ENCODE peak calls at places on chromosome X, in nine cellular contexts. R is uterus, U is HepG2, B is IMR-90, D is heart left ventricle, Q is thyroid gland, O is suprapubic skin, F is esophagus squamous epithelium, J is spleen. S is an unnamed sample.

GRCh38 chrX:22159071-22159470 is 113.6 kb upstream of the CBLL2 start:
- DNase-seq in B (peak; percentile 29), R (no peak), D (no peak), U (no peak), Q (no peak), J (no peak), F (no peak), O (no peak), S (no peak)

GRCh38 chrX:19739683-19740082 is 147.7 kb downstream of the SH3KBP1 start:
- DNase-seq in O (peak; percentile 63), J (peak; percentile 81), R (peak; percentile 33), D (peak; percentile 46), U (peak; percentile 20), B (peak; percentile 73), Q (peak; percentile 42), F (no peak), S (peak; percentile 49)

GRCh38 chrX:19344207-19344534 is 444 bp downstream of the PDHA1 start:
- DNase-seq in Q (no peak), F (no peak), R (no peak), J (no peak), U (no peak), O (no peak), B (no peak), D (no peak), S (no peak)

GRCh38 chrX:119145241-119145653 is 17.6 kb upstream of the KIAA1210 start:
- DNase-seq in D (no peak), R (no peak), O (no peak), Q (no peak), B (no peak), J (no peak), U (no peak), F (no peak), S (peak; percentile 55)

GRCh38 chrX:131288738-131289511 is at the start of gene IGSF1:
- DNase-seq in Q (peak; percentile 73), B (no peak), O (no peak), R (peak; percentile 46), D (peak; percentile 20), U (peak; percentile 17), J (no peak), F (no peak), S (peak; percentile 57)

GRCh38 chrX:135384161-135384836 is 37.4 kb upstream of the SMIM10L2A start:
- DNase-seq in F (no peak), Q (no peak), R (no peak), D (no peak), J (no peak), U (no peak), O (no peak), B (no peak), S (no peak)

GRCh38 chrX:140563893-140564292 is 59.0 kb upstream of the SOX3 start:
- DNase-seq in Q (no peak), B (no peak), O (no peak), U (no peak), D (no peak), R (no peak), F (no peak), J (no peak), S (no peak)

GRCh38 chrX:153537526-153538295 is 20.3 kb downstream of the ATP2B3 start:
- DNase-seq in R (no peak), U (no peak), Q (no peak), F (no peak), B (no peak), D (no peak), O (no peak), J (no peak), S (no peak)

GRCh38 chrX:24231169-24231568 is 81.6 kb downstream of the ZFX start:
- DNase-seq in J (no peak), U (no peak), F (no peak), D (peak; percentile 17), R (peak; percentile 34), B (peak; percentile 93), O (no peak), Q (no peak), S (no peak)

GRCh38 chrX:22383988-22384387 is 111.3 kb downstream of the CBLL2 start:
- DNase-seq in B (no peak), Q (no peak), F (no peak), U (no peak), O (no peak), R (no peak), J (no peak), D (no peak), S (no peak)

GRCh38 chrX:73478961-73479360 is 32.1 kb downstream of the CDX4 start:
- DNase-seq in R (no peak), B (no peak), J (no peak), F (no peak), U (peak; percentile 4), O (no peak), D (no peak), Q (no peak), S (no peak)

GRCh38 chrX:18377802-18378201 is 23.3 kb upstream of the SCML2 start:
- DNase-seq in U (peak; percentile 11), Q (peak; percentile 27), J (no peak), O (no peak), D (no peak), F (no peak), B (peak; percentile 8), R (no peak), S (no peak)

GRCh38 chrX:72573158-72573511 is 492 bp upstream of the HDAC8 start:
- DNase-seq in U (no peak), O (no peak), B (no peak), F (no peak), R (no peak), D (no peak), Q (no peak), J (no peak), S (no peak)

GRCh38 chrX:37786666-37787337 is 6.9 kb downstream of the CYBB start:
- DNase-seq in O (no peak), F (no peak), D (no peak), Q (no peak), U (no peak), B (no peak), R (no peak), J (no peak), S (no peak)

GRCh38 chrX:6407541-6407940 is 127.4 kb downstream of the VCX3A start:
- DNase-seq in U (no peak), D (no peak), Q (no peak), F (no peak), R (no peak), J (no peak), B (no peak), O (no peak), S (no peak)

GRCh38 chrX:85375333-85375738 is 4.1 kb downstream of the POF1B start:
- DNase-seq in U (no peak), J (no peak), F (no peak), O (no peak), D (no peak), Q (no peak), B (no peak), R (no peak), S (no peak)
- TF ChIP-seq POLR2A in U (no peak), J (no peak), F (no peak), O (no peak), D (no peak), Q (no peak), B (no peak), R (no peak), S (no peak)

DNA sequence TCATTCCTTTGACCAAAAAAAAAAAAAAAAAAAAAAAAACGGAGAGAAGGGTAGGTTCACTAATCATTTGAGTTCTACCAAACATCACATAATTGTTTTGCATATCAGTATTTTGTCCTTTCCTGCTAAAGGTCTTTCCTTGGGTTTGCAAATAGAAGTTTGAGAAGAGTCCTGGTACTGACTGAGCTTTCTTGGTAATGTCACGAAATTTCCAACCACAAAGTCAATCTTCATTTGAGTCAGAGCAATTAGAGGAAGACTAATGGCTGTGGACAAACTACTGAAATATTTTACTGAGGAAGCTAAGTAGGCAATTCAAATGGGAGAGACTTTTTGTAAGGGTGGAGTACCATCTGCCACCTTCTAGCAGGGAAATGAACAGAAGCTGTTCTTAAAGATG is 21.7 kb upstream of the CD40LG start:
- DNase-seq in Q (no peak), R (no peak), B (no peak), O (no peak), D (no peak), U (no peak), F (no peak), J (no peak), S (no peak)
- H3K4me1 ChIP-seq in Q (no peaks in the 10 kb centered on the region), R (no peaks in the 10 kb centered on the region), B (no peaks in the 10 kb centered on the region), O (no peaks in the 10 kb centered on the region), D (no peaks in the 10 kb centered on the region), U (no peaks in the 10 kb centered on the region), F (no peaks in the 10 kb centered on the region), J (no peaks in the 10 kb centered on the region), S (no peaks in the 10 kb centered on the region)

GRCh38 chrX:41153453-41153852 is 68.2 kb downstream of the USP9X start:
- DNase-seq in F (no peak), R (no peak), B (peak; percentile 33), U (no peak), D (no peak), Q (no peak), J (no peak), O (no peak), S (no peak)
- H3K36me3 ChIP-seq in F (no peaks in the 10 kb centered on the region), R (no peaks in the 10 kb centered on the region), B (peaks cover 17% of the 10 kb centered on the region), U (peaks cover 2% of the 10 kb centered on the region), D (peaks cover 97% of the 10 kb centered on the region), Q (peaks cover 17% of the 10 kb centered on the region), J (peaks cover 7% of the 10 kb centered on the region), O (peaks cover 25% of the 10 kb centered on the region), S (no peaks in the 10 kb centered on the region)

GRCh38 chrX:155215443-155216178 is 649 bp upstream of the VBP1 start:
- DNase-seq in O (no peak), B (no peak), D (no peak), F (no peak), J (no peak), R (no peak), Q (no peak), U (no peak), S (no peak)

GRCh38 chrX:155216940-155217450 is 735 bp downstream of the VBP1 start:
- DNase-seq in U (no peak), Q (peak; percentile 1), D (no peak), F (no peak), O (no peak), R (no peak), B (peak; percentile 4), J (no peak), S (no peak)

GRCh38 chrX:155218777-155219176 is 2.5 kb downstream of the VBP1 start:
- DNase-seq in R (no peak), U (no peak), O (no peak), D (no peak), J (no peak), B (no peak), Q (no peak), F (no peak), S (no peak)

GRCh38 chrX:155213731-155214130 is 2.5 kb upstream of the VBP1 start:
- DNase-seq in F (no peak), O (no peak), B (no peak), Q (no peak), J (no peak), R (no peak), U (no peak), D (no peak), S (no peak)

DNA sequence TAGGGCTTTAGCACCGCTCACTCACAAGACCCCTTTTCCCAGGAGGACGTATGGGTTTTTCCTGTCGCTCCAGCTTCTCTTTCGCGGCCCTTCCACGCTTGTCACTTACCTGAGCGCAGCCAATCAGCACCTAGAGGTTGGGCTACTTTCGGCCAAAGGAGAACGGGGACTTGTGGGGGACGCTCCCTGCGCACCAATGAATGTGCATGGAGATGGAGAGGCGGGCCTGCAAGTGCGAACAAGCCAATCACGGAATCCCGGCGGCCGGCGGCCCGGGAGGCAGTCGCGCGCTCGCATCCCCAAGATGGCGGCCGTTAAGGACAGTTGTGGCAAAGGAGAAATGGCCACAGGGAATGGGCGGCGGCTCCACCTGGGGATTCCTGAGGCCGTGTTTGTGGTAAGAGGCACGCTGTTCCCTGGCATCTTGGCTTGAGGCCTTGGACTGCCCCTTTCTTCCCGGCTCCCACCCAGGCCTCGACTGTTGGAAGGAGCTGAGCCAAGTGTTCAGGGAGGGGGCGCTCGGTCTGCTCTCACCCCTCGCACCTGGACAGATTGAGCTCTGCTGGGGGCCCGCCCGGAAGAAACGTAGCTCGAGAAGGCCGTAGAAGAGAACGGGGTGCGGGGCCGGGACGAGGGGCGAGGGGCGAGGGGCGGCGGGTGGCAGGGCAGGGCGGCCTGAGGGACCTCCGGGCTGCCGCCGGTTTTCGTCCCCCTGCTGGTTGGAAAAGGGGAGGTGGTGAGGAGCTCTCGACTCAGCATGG is at the start of gene VBP1:
- DNase-seq in F (peak; percentile 56), R (peak; percentile 91), O (peak; percentile 93), D (peak; percentile 92), U (peak; percentile 92), Q (peak; percentile 90), J (peak; percentile 96), B (peak; percentile 96), S (peak; percentile 91)
- TF ChIP-seq POLR2A in F (no peak), R (peak; percentile 32), O (no peak), D (no peak), U (peak; percentile 70), Q (peak; percentile 67), J (no peak), B (peak; percentile 64), S (no peak)

S was measured in right lobe of liver.